ENCODE peak calls at places on chromosomes 13 and 19, in eight cellular contexts. S, M, G, V, W, U, C and A are unnamed samples.

GRCh38 chr13:46181799-46182490 is at the start of gene LCP1:
- DNase-seq in W (peak), M (no peak), V (peak), G (no peak), S (peak), C (no peak), U (peak), A (peak)

GRCh38 chr19:768424-768823 is 17.5 kb downstream of the MISP start:
- DNase-seq in U (no peak), V (no peak), G (peak), M (no peak), S (no peak), W (no peak), C (no peak), A (no peak)

GRCh38 chr13:22498006-22498405 is 682.8 kb upstream of the SGCG start:
- DNase-seq in V (no peak), U (no peak), W (no peak), M (no peak), C (no peak), G (no peak), S (no peak), A (no peak)

GRCh38 chr19:50516859-50517703 is 3.4 kb upstream of the ASPDH start:
- DNase-seq in M (no peak), G (no peak), U (no peak), S (no peak), C (no peak), W (no peak), V (no peak), A (no peak)

GRCh38 chr13:75366380-75367280 is 115.3 kb downstream of the TBC1D4 start:
- DNase-seq in M (no peak), G (no peak), U (no peak), W (no peak), C (no peak), V (no peak), S (no peak), A (no peak)

GRCh38 chr19:3586124-3586626 is 897 bp downstream of the GIPC3 start:
- DNase-seq in W (peak), S (no peak), G (no peak), V (no peak), U (peak), M (peak), C (no peak), A (peak)

GRCh38 chr19:5445667-5446066 is 9.6 kb upstream of the ZNRF4 start:
- DNase-seq in M (no peak), C (no peak), U (no peak), W (no peak), S (no peak), G (no peak), V (no peak), A (no peak)

GRCh38 chr19:33436360-33437345 is 63.1 kb downstream of the CEBPG start:
- DNase-seq in G (no peak), V (no peak), S (no peak), C (no peak), U (no peak), W (no peak), M (no peak), A (no peak)

GRCh38 chr19:51742736-51743288 is 8.9 kb downstream of the FPR1 start:
- DNase-seq in C (no peak), M (no peak), U (no peak), G (no peak), V (no peak), W (no peak), S (no peak), A (no peak)

GRCh38 chr13:93628136-93628535 is 401.5 kb downstream of the GPC6 start:
- DNase-seq in W (no peak), G (no peak), S (no peak), C (no peak), U (no peak), V (no peak), M (no peak), A (no peak)

GRCh38 chr13:50631041-50631440 is 212.5 kb downstream of the DLEU7 start:
- DNase-seq in C (no peak), V (no peak), U (no peak), W (no peak), M (no peak), S (no peak), G (no peak), A (no peak)

GRCh38 chr13:73754727-73755292 is 379.4 kb downstream of the KLF12 start:
- DNase-seq in M (peak), G (peak), C (no peak), U (no peak), W (no peak), V (peak), S (no peak), A (no peak)

GRCh38 chr13:39144941-39145533 is 106.8 kb downstream of the NHLRC3 start:
- DNase-seq in U (no peak), M (peak), V (no peak), S (no peak), W (no peak), C (no peak), G (peak), A (no peak)

GRCh38 chr19:4969772-4970531 is 1.0 kb downstream of the KDM4B start:
- DNase-seq in V (no peak), G (no peak), W (no peak), C (no peak), U (no peak), M (no peak), S (no peak), A (peak)

GRCh38 chr19:40510526-40511115 is 43.8 kb downstream of the SPTBN4 start:
- DNase-seq in M (no peak), G (no peak), U (no peak), C (no peak), W (no peak), S (no peak), V (no peak), A (no peak)

GRCh38 chr13:67139551-67139950 is 90.6 kb downstream of the PCDH9 start:
- DNase-seq in W (no peak), M (peak), V (no peak), C (no peak), G (no peak), U (no peak), S (no peak), A (no peak)

GRCh38 chr13:50893211-50893852 is 16.3 kb upstream of the RNASEH2B start:
- DNase-seq in M (no peak), V (no peak), S (no peak), U (no peak), W (no peak), C (no peak), G (no peak), A (no peak)

GRCh38 chr13:65971541-65971940 is 1258.6 kb downstream of the PCDH9 start:
- DNase-seq in V (no peak), M (no peak), U (no peak), W (no peak), G (no peak), S (no peak), C (no peak), A (no peak)

GRCh38 chr13:48902421-48902820 is 73.3 kb upstream of the FNDC3A start:
- DNase-seq in G (no peak), W (no peak), U (no peak), C (no peak), S (no peak), M (no peak), V (no peak), A (no peak)

GRCh38 chr13:44857061-44857460 is 132.2 kb downstream of the NUFIP1 start:
- DNase-seq in U (no peak), C (no peak), W (no peak), M (no peak), S (no peak), G (no peak), V (no peak), A (no peak)

GRCh38 chr13:94548382-94549240 is 47.3 kb downstream of the TGDS start:
- DNase-seq in U (no peak), W (peak), G (no peak), V (no peak), S (peak), M (no peak), C (no peak), A (no peak)

GRCh38 chr13:24670927-24671326 is 9.3 kb upstream of the ATP12A start:
- DNase-seq in C (no peak), S (no peak), M (peak), V (no peak), U (no peak), W (no peak), G (no peak), A (no peak)

GRCh38 chr19:38557205-38557799 is 60.5 kb downstream of the MAP4K1 start:
- DNase-seq in S (peak), M (no peak), G (no peak), W (no peak), U (peak), C (no peak), V (no peak), A (no peak)

GRCh38 chr13:36526897-36527296 is 94.6 kb downstream of the CCNA1 start:
- DNase-seq in G (no peak), S (no peak), W (no peak), U (no peak), C (no peak), V (no peak), M (no peak), A (no peak)

GRCh38 chr19:21260164-21260847 is 68.9 kb downstream of the ZNF708 start:
- DNase-seq in C (no peak), S (no peak), U (no peak), V (no peak), W (no peak), M (no peak), G (no peak), A (no peak)